ENCODE peak calls at places on chromosome X, in ten cellular contexts. W is AG09309, X is astrocyte of the spinal cord, T is lower leg skin, D is astrocyte of the cerebellum, M is tibial artery, Y is ovary, O is uterus, G is Peyer's patch, B is choroid plexus epithelial cell. V is an unnamed sample.

GRCh38 chrX:151393514-151393913 is 3.5 kb upstream of the VMA21 start:
- DNase-seq in W (no peak), X (no peak), T (no peak), D (no peak), M (no peak), Y (no peak), O (no peak), G (peak; percentile 31), B (peak; percentile 9), V (no peak)

GRCh38 chrX:16524327-16524726 is 125.6 kb upstream of the S100G start:
- DNase-seq in W (no peak), X (no peak), T (no peak), D (no peak), M (no peak), Y (no peak), O (no peak), G (no peak), B (no peak), V (no peak)

GRCh38 chrX:115387327-115387726 is 97.8 kb downstream of the LUZP4 start:
- DNase-seq in W (no peak), X (no peak), T (no peak), D (no peak), M (no peak), Y (no peak), O (no peak), G (no peak), B (no peak), V (no peak)

GRCh38 chrX:110657073-110657472 is 138.5 kb downstream of the CHRDL1 start:
- DNase-seq in W (no peak), X (no peak), T (no peak), D (no peak), M (no peak), Y (no peak), O (no peak), G (no peak), B (no peak), V (no peak)

GRCh38 chrX:50111762-50112161 is 89.0 kb downstream of the AKAP4 start:
- DNase-seq in W (no peak), X (no peak), T (no peak), D (no peak), M (no peak), Y (peak; percentile 42), O (no peak), G (no peak), B (no peak), V (peak; percentile 4)

GRCh38 chrX:83966347-83966746 is 105.4 kb downstream of the CYLC1 start:
- DNase-seq in W (no peak), X (no peak), T (no peak), D (no peak), M (no peak), Y (no peak), O (no peak), G (no peak), B (no peak), V (no peak)

GRCh38 chrX:6383911-6384310 is 151.0 kb downstream of the VCX3A start:
- DNase-seq in W (no peak), X (no peak), T (no peak), D (no peak), M (no peak), Y (no peak), O (no peak), G (no peak), B (no peak), V (no peak)

GRCh38 chrX:17860811-17861495 is at the start of gene RAI2:
- DNase-seq in W (no peak), X (no peak), T (no peak), D (no peak), M (peak; percentile 40), Y (peak; percentile 66), O (peak; percentile 71), G (peak; percentile 17), B (no peak), V (no peak)

GRCh38 chrX:151177141-151178027 is 1.0 kb downstream of the GPR50 start:
- DNase-seq in W (no peak), X (no peak), T (no peak), D (no peak), M (no peak), Y (no peak), O (no peak), G (no peak), B (no peak), V (no peak)

GRCh38 chrX:34546366-34546765 is 110.7 kb downstream of the TMEM47 start:
- DNase-seq in W (no peak), X (no peak), T (no peak), D (no peak), M (no peak), Y (no peak), O (no peak), G (no peak), B (peak; percentile 4), V (peak; percentile 61)

GRCh38 chrX:105475801-105476200 is 255.3 kb upstream of the TEX13A start:
- DNase-seq in W (no peak), X (no peak), T (no peak), D (no peak), M (no peak), Y (no peak), O (no peak), G (no peak), B (no peak), V (peak; percentile 13)

GRCh38 chrX:17376381-17377046 is 1.5 kb downstream of the NHS start:
- DNase-seq in W (no peak), X (peak; percentile 9), T (no peak), D (no peak), M (peak; percentile 21), Y (peak; percentile 46), O (peak; percentile 20), G (no peak), B (peak; percentile 2), V (peak; percentile 29)

DNA sequence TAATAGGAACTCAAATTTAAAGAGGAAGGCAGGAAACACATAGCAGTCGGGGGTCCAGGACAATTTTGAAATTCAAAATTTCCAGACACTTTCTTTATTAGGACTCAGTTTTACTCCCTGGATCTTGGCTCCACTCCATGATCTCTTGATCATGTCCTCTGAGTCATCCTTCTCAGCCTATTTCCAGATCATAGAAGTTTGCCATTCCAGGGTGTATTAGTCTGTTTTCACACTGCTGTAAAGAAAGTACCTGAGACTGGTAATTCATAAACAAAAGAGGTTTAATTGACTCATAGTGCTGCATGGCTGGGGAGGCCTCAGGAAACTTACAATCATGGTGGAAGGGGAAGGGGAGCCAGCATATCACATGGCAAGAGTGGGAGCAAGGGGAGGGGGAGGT is 564.7 kb upstream of the ACTRT1 start:
- DNase-seq in W (no peak), X (no peak), T (no peak), D (no peak), M (no peak), Y (no peak), O (no peak), G (no peak), B (peak; percentile 13), V (peak; percentile 7)
- H3K4me3 ChIP-seq in W (no peak overlapping the region), X (no peak overlapping the region), T (no peak overlapping the region), D (no peak overlapping the region), M (no peak overlapping the region), Y (no peak overlapping the region), O (no peak overlapping the region), G (no peak overlapping the region), B (no peak overlapping the region), V (no peak overlapping the region)

DNA sequence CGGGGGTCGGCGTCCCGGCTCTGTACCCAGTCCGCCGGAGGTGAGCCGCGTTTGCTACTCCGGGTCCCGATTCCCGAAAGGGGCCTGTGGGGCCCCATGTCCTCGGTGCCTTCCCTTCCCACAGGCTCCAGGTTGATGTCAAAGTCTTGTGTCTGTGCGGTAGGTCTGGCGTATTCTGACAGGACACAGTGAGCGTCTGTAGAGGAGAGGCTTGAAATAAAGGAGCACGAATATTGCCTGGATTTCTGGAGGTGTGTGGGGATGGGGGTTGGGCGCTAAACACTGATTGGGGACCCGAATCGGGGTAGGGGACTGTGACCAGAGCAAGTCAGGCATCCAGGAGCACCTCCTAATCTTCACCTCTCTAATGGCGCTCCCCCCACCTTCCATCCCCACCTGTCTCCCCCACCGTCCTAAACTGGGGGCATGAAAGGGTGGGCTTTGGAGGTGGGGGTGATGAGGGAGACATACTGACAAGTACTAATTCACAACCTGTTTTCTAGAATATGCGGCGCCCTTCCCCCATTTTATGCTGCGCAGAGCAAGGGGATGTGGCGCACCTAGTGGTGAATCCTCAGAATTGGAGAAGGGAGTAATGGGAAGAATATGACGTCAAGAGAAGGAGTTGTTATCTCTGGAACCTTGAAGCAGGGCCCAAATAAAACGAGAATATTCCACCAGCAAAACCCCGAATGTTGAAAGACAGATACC is 874 bp downstream of the GPRASP2 start:
- DNase-seq in W (no peak), X (peak; percentile 50), T (peak; percentile 88), D (peak; percentile 18), M (peak; percentile 52), Y (peak; percentile 76), O (peak; percentile 79), G (no peak), B (peak; percentile 67), V (peak; percentile 53)
- H3K4me3 ChIP-seq in W (peak overlapping the region; percentile 71), X (peak overlapping the region; percentile 61), T (peak overlapping the region; percentile 42), D (peak overlapping the region; percentile 63), M (peak overlapping the region; percentile 75), Y (peak overlapping the region; percentile 85), O (peak overlapping the region; percentile 62), G (peak overlapping the region; percentile 43), B (peak overlapping the region; percentile 63), V (peak overlapping the region; percentile 62)

DNA sequence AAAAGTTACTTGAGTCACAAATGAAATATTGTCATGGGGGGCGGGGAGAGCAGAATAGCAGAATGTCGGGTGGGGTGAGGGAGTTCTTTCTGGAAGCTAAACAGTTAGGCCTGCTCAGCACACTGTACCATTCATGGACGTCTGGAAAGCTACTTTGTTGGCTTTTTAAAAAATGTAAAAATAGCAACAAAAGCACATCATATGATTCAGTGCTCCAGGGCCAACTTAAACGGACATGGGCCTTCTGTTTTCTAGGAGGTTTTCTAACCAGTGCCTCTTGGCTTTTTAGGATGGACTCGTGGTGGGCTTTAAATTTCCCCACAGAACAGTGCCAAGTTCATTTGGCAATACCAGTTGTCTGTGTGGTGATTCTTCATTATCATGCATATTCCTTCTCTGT is 57.4 kb upstream of the CLCN4 start:
- DNase-seq in W (no peak), X (no peak), T (no peak), D (no peak), M (no peak), Y (no peak), O (no peak), G (no peak), B (no peak), V (no peak)
- H3K4me3 ChIP-seq in W (no peak overlapping the region), X (no peak overlapping the region), T (no peak overlapping the region), D (no peak overlapping the region), M (no peak overlapping the region), Y (no peak overlapping the region), O (no peak overlapping the region), G (no peak overlapping the region), B (no peak overlapping the region), V (no peak overlapping the region)

DNA sequence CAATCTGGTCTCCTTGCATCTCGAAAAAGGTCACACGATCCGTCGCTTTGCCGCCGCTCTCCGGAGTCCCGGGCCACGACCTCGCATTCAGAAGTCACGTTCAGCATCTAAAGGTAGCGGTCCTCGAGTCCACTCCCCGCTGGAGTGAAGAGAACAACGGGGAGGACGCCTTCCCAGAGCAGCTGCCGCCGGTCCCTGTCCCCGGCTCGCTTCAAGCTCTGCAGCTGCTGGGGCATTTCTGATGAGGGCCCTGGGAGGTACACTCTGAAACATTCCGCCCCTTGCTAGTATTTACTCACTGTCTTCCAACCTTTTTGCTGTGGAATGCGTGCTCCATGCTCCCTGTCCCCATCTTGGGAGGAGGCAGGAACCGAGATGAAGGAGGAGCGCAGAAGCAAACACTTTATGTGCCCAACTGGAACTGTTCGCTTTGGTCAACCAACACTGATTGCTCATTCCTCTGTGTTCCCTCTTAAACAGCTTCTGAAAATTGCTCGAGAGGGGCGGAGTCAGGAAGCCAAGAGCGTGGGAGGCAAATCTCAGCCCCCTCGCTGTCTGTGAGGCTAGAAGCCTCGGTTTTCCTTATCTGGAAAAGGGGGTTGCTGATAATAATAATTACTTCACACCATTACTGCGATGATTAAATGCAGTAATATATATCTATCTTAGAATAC is 6.4 kb upstream of the VAMP7 start:
- DNase-seq in W (no peak), X (no peak), T (no peak), D (no peak), M (no peak), Y (no peak), O (no peak), G (no peak), B (no peak), V (no peak)
- H3K4me3 ChIP-seq in W (no peak overlapping the region), X (peak overlapping the region; percentile 10), T (no peak overlapping the region), D (no peak overlapping the region), M (peak overlapping the region; percentile 6), Y (no peak overlapping the region), O (no peak overlapping the region), G (no peak overlapping the region), B (peak overlapping the region; percentile 14), V (no peak overlapping the region)